ENCODE peak calls at places on chromosomes 3 and 15, in seven cellular contexts. G is GM13976, L is pancreas, J is uterus, C is A673, U is cardiac muscle cell, S is RWPE1. V is an unnamed sample.

GRCh38 chr15:77974098-77974414 is 103.5 kb downstream of the TBC1D2B start:
- DNase-seq in G (peak), C (no peak), J (no peak), S (no peak), L (no peak), U (peak), V (no peak)

GRCh38 chr3:149266733-149267132 is 45.1 kb upstream of the CP start:
- DNase-seq in L (no peak), J (no peak), S (no peak), U (no peak), G (no peak), C (no peak), V (no peak)

GRCh38 chr15:78605201-78605600 is 15.6 kb downstream of the CHRNA3 start:
- DNase-seq in U (no peak), G (no peak), C (no peak), J (no peak), L (no peak), S (no peak), V (no peak)

GRCh38 chr15:73125219-73125618 is 73.0 kb downstream of the NEO1 start:
- DNase-seq in U (no peak), C (no peak), J (no peak), S (no peak), G (no peak), L (no peak), V (no peak)

GRCh38 chr15:90228960-90229359 is 4.8 kb downstream of the CIB1 start:
- DNase-seq in C (no peak), J (no peak), G (no peak), L (no peak), S (no peak), U (no peak), V (no peak)

GRCh38 chr3:138786788-138787276 is 47.9 kb downstream of the PIK3CB start:
- DNase-seq in L (no peak), C (no peak), G (peak), S (peak), J (no peak), U (peak), V (no peak)

GRCh38 chr15:78751602-78751979 is 59.7 kb downstream of the ADAMTS7 start:
- DNase-seq in S (no peak), J (no peak), L (no peak), C (no peak), G (no peak), U (no peak), V (no peak)

GRCh38 chr15:55250951-55251350 is 38.7 kb downstream of the RAB27A start:
- DNase-seq in C (no peak), L (no peak), U (no peak), S (no peak), G (no peak), J (no peak), V (no peak)

GRCh38 chr3:15420871-15421270 is 6.5 kb downstream of the METTL6 start:
- DNase-seq in L (no peak), J (no peak), U (no peak), S (no peak), C (no peak), G (no peak), V (no peak)

GRCh38 chr15:77144492-77145070 is 73.7 kb upstream of the TSPAN3 start:
- DNase-seq in U (peak), J (no peak), S (no peak), C (peak), L (no peak), G (no peak), V (no peak)

GRCh38 chr15:84926491-84927220 is 42.2 kb downstream of the SLC28A1 start:
- DNase-seq in G (no peak), C (no peak), J (no peak), U (no peak), L (no peak), S (no peak), V (no peak)

GRCh38 chr3:139309880-139310279 is 33.9 kb upstream of the MRPS22 start:
- DNase-seq in U (peak), C (no peak), G (no peak), L (no peak), J (no peak), S (no peak), V (no peak)

GRCh38 chr3:109331692-109332091 is 5.7 kb downstream of the DPPA4 start:
- DNase-seq in G (no peak), U (no peak), C (no peak), J (no peak), S (no peak), L (no peak), V (no peak)

GRCh38 chr15:36498401-36498800 is 81.0 kb upstream of the CDIN1 start:
- DNase-seq in J (no peak), U (peak), L (no peak), S (no peak), G (no peak), C (no peak), V (no peak)

GRCh38 chr15:36499751-36500389 is 79.6 kb upstream of the CDIN1 start:
- DNase-seq in G (no peak), J (no peak), S (no peak), L (no peak), U (peak), C (peak), V (no peak)

GRCh38 chr15:36498922-36499321 is 80.5 kb upstream of the CDIN1 start:
- DNase-seq in J (no peak), G (no peak), C (no peak), L (no peak), S (no peak), U (no peak), V (no peak)

GRCh38 chr15:36502509-36502908 is 76.9 kb upstream of the CDIN1 start:
- DNase-seq in L (no peak), J (no peak), U (no peak), C (no peak), G (no peak), S (no peak), V (no peak)

GRCh38 chr15:36501063-36501678 is 78.3 kb upstream of the CDIN1 start:
- DNase-seq in L (peak), U (peak), S (peak), G (peak), C (peak), J (no peak), V (peak)
- TF ChIP-seq CTCF in L (peak), U (peak), S (peak), G (peak), C (peak), J (peak), V (peak)

GRCh38 chr3:62803276-62803675 is 71.9 kb downstream of the CADPS start:
- DNase-seq in C (no peak), U (no peak), G (no peak), J (no peak), L (no peak), S (no peak), V (no peak)
- TF ChIP-seq CTCF in C (no peak), U (no peak), G (no peak), J (no peak), L (no peak), S (no peak), V (no peak)

GRCh38 chr3:157534725-157535161 is 31.5 kb upstream of the VEPH1 start:
- DNase-seq in S (no peak), J (no peak), U (no peak), G (no peak), C (no peak), L (no peak), V (no peak)
- TF ChIP-seq CTCF in S (no peak), J (no peak), U (no peak), G (no peak), C (no peak), L (no peak), V (no peak)

GRCh38 chr15:42368096-42368495 is 8.8 kb downstream of the CAPN3 start:
- DNase-seq in U (peak), C (no peak), S (no peak), L (no peak), J (no peak), G (no peak), V (no peak)

GRCh38 chr15:42374810-42375209 is 15.5 kb downstream of the CAPN3 start:
- DNase-seq in L (no peak), S (no peak), G (no peak), C (no peak), J (no peak), U (no peak), V (no peak)

GRCh38 chr15:42373936-42374335 is 14.6 kb downstream of the CAPN3 start:
- DNase-seq in L (no peak), J (no peak), G (no peak), S (no peak), U (no peak), C (no peak), V (no peak)

GRCh38 chr15:42373274-42373673 is 14.0 kb downstream of the CAPN3 start:
- DNase-seq in U (peak), J (no peak), L (no peak), G (no peak), S (no peak), C (no peak), V (no peak)

DNA sequence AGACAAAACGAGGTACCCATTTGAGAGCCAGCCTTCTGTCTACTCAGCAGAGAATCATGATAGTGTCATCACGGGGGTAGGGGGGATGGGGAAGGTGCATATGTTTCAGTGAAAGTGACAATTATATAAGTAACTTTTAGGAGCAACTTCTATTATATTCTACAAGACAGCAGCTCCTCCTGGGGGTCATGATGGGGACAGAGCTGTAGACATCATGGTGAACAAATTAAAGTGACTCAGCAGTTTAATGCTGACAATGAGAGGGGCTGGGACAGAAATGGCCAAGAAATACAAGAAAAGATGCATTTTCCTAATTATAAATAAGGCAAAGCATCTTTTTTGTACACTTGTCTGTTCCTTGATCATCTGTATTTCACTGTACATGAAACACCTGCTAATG is 11.8 kb downstream of the CAPN3 start:
- DNase-seq in S (no peak), J (no peak), U (peak), C (peak), L (no peak), G (no peak), V (peak)
- TF ChIP-seq CTCF in S (no peak), J (no peak), U (peak), C (no peak), L (no peak), G (no peak), V (no peak)

GRCh38 chr3:142028174-142028833 is 121.0 kb downstream of the TFDP2 start:
- DNase-seq in L (peak), S (peak), J (no peak), G (peak), U (peak), C (peak), V (peak)
- TF ChIP-seq CTCF in L (peak), S (no peak), J (no peak), G (no peak), U (no peak), C (no peak), V (no peak)

GRCh38 chr3:71415708-71416108 is 167.8 kb downstream of the FOXP1 start:
- DNase-seq in C (no peak), U (no peak), G (no peak), L (no peak), J (no peak), S (no peak), V (no peak)

GRCh38 chr3:71419369-71419768 is 164.2 kb downstream of the FOXP1 start:
- DNase-seq in J (no peak), L (no peak), G (no peak), C (no peak), S (no peak), U (no peak), V (no peak)

GRCh38 chr3:71413572-71413971 is 170.0 kb downstream of the FOXP1 start:
- DNase-seq in C (no peak), L (no peak), U (no peak), G (no peak), S (no peak), J (no peak), V (no peak)

GRCh38 chr3:71414189-71414924 is 169.2 kb downstream of the FOXP1 start:
- DNase-seq in S (no peak), U (no peak), L (no peak), C (no peak), J (no peak), G (no peak), V (no peak)

GRCh38 chr3:71416868-71417267 is 166.7 kb downstream of the FOXP1 start:
- DNase-seq in U (no peak), G (no peak), S (no peak), J (no peak), L (no peak), C (no peak), V (peak)
- TF ChIP-seq CTCF in U (peak), G (no peak), S (no peak), J (no peak), L (no peak), C (peak), V (peak)

GRCh38 chr3:161325059-161325458 is 46.3 kb downstream of the SPTSSB start:
- DNase-seq in L (no peak), J (no peak), S (no peak), G (no peak), U (no peak), C (no peak), V (no peak)
- TF ChIP-seq CTCF in L (no peak), J (no peak), S (no peak), G (no peak), U (no peak), C (no peak), V (no peak)